ENCODE peak calls at places on chromosome 13, in six cellular contexts. O is activated T-helper 1 cell treated with Interleukin-2 at 50 U/mL for 16 hours, U is AG08395, Q is fibroblast of mammary gland, X is K562, R is AG09319. E is an unnamed sample.

GRCh38 chr13:101115762-101116161 is 300.5 kb downstream of the NALCN start:
- DNase-seq in R (no peak), O (no peak), X (no peak), Q (peak), U (no peak), E (peak)

GRCh38 chr13:39102981-39103490 is 64.8 kb downstream of the NHLRC3 start:
- DNase-seq in R (no peak), Q (no peak), X (no peak), U (no peak), O (no peak), E (no peak)

GRCh38 chr13:90706631-90707030 is 640.9 kb upstream of the MIR17HG start:
- DNase-seq in X (no peak), Q (no peak), U (no peak), R (no peak), O (no peak), E (no peak)

GRCh38 chr13:110813646-110814624 is 100.4 kb downstream of the ING1 start:
- DNase-seq in X (no peak), Q (peak), R (no peak), U (no peak), O (no peak), E (no peak)

GRCh38 chr13:101749584-101749983 is 297.1 kb downstream of the ITGBL1 start:
- DNase-seq in Q (no peak), X (no peak), R (no peak), U (no peak), O (no peak), E (no peak)

GRCh38 chr13:112814905-112815585 is 125.2 kb downstream of the ATP11A start:
- DNase-seq in Q (no peak), R (no peak), O (no peak), X (no peak), U (peak), E (no peak)

GRCh38 chr13:67632590-67632989 is 402.5 kb upstream of the PCDH9 start:
- DNase-seq in X (no peak), R (no peak), Q (peak), O (no peak), U (peak), E (peak)

GRCh38 chr13:103878891-103879605 is 812.8 kb upstream of the SLC10A2 start:
- DNase-seq in R (no peak), Q (no peak), U (no peak), X (no peak), O (no peak), E (no peak)

GRCh38 chr13:32587774-32588165 is 1.5 kb downstream of the PDS5B start:
- DNase-seq in R (peak), Q (peak), O (no peak), U (no peak), X (peak), E (no peak)

GRCh38 chr13:114146629-114147028 is 14.2 kb upstream of the RASA3 start:
- DNase-seq in Q (no peak), U (no peak), R (no peak), O (no peak), X (peak), E (no peak)

GRCh38 chr13:94825507-94825906 is 113.2 kb upstream of the SOX21 start:
- DNase-seq in R (no peak), O (no peak), X (no peak), Q (peak), U (no peak), E (peak)

GRCh38 chr13:99151516-99151915 is 49.1 kb upstream of the UBAC2 start:
- DNase-seq in O (no peak), U (peak), R (no peak), Q (peak), X (peak), E (no peak)

GRCh38 chr13:98450495-98451167 is 126.3 kb downstream of the STK24 start:
- DNase-seq in Q (no peak), O (no peak), X (no peak), U (no peak), R (no peak), E (no peak)

GRCh38 chr13:34777914-34778303 is 164.2 kb upstream of the NBEA start:
- DNase-seq in R (no peak), Q (no peak), O (no peak), X (no peak), U (no peak), E (no peak)

E was measured in SK-N-MC.